ENCODE peak calls at places on chromosomes 2 and 18, in four cellular contexts. U is AG10803, P is fibroblast of the aortic adventitia, F is lower lobe of right lung. L is an unnamed sample.

GRCh38 chr2:111178296-111178695 is 57.6 kb downstream of the BCL2L11 start:
- DNase-seq in P (no peak), U (no peak), F (no peak), L (no peak)

GRCh38 chr18:8379187-8379941 is 229.9 kb upstream of the RAB12 start:
- DNase-seq in P (no peak), F (no peak), U (no peak), L (no peak)

GRCh38 chr18:70422061-70422965 is 133.5 kb downstream of the SOCS6 start:
- DNase-seq in F (peak), P (peak), U (peak), L (peak)

GRCh38 chr2:224712346-224712745 is 3.8 kb downstream of the CCDC195 start:
- DNase-seq in F (no peak), P (peak), U (peak), L (no peak)

GRCh38 chr2:173962583-173963110 is 2.5 kb downstream of the SP3 start:
- DNase-seq in P (no peak), F (no peak), U (no peak), L (no peak)

GRCh38 chr2:77484026-77484425 is 38.1 kb downstream of the LRRTM4 start:
- DNase-seq in U (no peak), P (no peak), F (no peak), L (no peak)

GRCh38 chr2:149994057-149994728 is 406.6 kb upstream of the MMADHC start:
- DNase-seq in P (peak), U (peak), F (no peak), L (peak)

GRCh38 chr2:75310915-75311314 is 111.6 kb upstream of the TACR1 start:
- DNase-seq in P (no peak), U (peak), F (no peak), L (peak)

GRCh38 chr2:205695460-205695979 is 13.2 kb downstream of the NRP2 start:
- DNase-seq in P (peak), U (peak), F (no peak), L (peak)

GRCh38 chr2:232653441-232653840 is 20.0 kb downstream of the EFHD1 start:
- DNase-seq in U (no peak), P (no peak), F (no peak), L (no peak)

GRCh38 chr2:238898534-238899281 is 50.8 kb downstream of the TWIST2 start:
- DNase-seq in P (no peak), U (no peak), F (no peak), L (no peak)

GRCh38 chr2:240933966-240934700 is 28.0 kb downstream of the CROCC2 start:
- DNase-seq in U (no peak), F (peak), P (no peak), L (no peak)

GRCh38 chr2:66073166-66073565 is 361.8 kb upstream of the MEIS1 start:
- DNase-seq in P (no peak), U (no peak), F (no peak), L (no peak)

GRCh38 chr2:201628545-201628944 is 14.8 kb downstream of the TMEM237 start:
- DNase-seq in F (no peak), P (no peak), U (peak), L (no peak)

GRCh38 chr18:1463981-1464380 is 559.3 kb downstream of the ADCYAP1 start:
- DNase-seq in U (no peak), P (no peak), F (no peak), L (no peak)

GRCh38 chr2:13504808-13505207 is 788.1 kb downstream of the TRIB2 start:
- DNase-seq in U (no peak), P (no peak), F (no peak), L (no peak)

GRCh38 chr2:70905443-70905842 is 30.3 kb upstream of the ATP6V1B1 start:
- DNase-seq in F (no peak), U (no peak), P (no peak), L (no peak)

GRCh38 chr2:133240505-133241230 is 327.6 kb downstream of the NCKAP5 start:
- DNase-seq in P (peak), F (no peak), U (peak), L (no peak)

GRCh38 chr2:196949116-196949515 is 22.6 kb upstream of the PGAP1 start:
- DNase-seq in F (no peak), U (no peak), P (no peak), L (no peak)

DNA sequence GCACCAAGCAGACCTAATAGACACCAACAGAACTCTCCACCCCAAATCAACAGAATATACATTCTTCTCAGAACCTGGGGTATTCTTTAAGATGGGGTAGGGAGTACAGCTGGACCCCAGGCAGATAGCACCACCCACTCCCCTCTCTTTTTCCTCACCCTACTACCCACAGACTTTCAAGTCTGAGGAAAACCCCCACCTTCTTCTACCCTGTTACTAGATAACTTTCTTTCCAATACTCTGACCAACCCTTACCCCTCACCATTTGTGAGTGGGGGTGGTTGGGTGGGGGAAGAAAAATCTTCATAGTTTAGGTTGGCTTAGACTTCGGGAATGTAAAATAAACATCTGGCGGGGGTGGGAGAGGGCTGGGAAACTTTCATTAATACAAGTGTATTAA is 20.3 kb upstream of the ZBTB14 start:
- DNase-seq in F (no peak), U (no peak), P (no peak), L (no peak)
- TF ChIP-seq CTCF in F (no peak), U (no peak), P (no peak), L (no peak)

GRCh38 chr18:73218293-73218692 is 350.5 kb upstream of the NETO1 start:
- DNase-seq in P (no peak), U (no peak), F (no peak), L (no peak)

GRCh38 chr18:73214970-73215369 is 347.2 kb upstream of the NETO1 start:
- DNase-seq in U (no peak), P (no peak), F (no peak), L (no peak)

GRCh38 chr18:73220639-73221038 is 352.9 kb upstream of the NETO1 start:
- DNase-seq in F (no peak), P (no peak), U (no peak), L (no peak)
- H3K4me3 ChIP-seq in F (no peak), P (no peak), U (no peak), L (no peak)

GRCh38 chr2:105339414-105339813 is 2.1 kb downstream of the C2orf49 start:
- DNase-seq in F (no peak), U (no peak), P (no peak), L (no peak)

GRCh38 chr2:105344704-105345345 is 7.5 kb downstream of the C2orf49 start:
- DNase-seq in P (peak), F (no peak), U (peak), L (peak)
- TF ChIP-seq CTCF in P (peak), F (peak), U (peak), L (peak)

GRCh38 chr2:36478999-36479398 is 119.0 kb downstream of the FEZ2 start:
- DNase-seq in P (no peak), U (no peak), F (no peak), L (no peak)
- H3K4me3 ChIP-seq in P (no peak), U (no peak), F (no peak), L (no peak)

DNA sequence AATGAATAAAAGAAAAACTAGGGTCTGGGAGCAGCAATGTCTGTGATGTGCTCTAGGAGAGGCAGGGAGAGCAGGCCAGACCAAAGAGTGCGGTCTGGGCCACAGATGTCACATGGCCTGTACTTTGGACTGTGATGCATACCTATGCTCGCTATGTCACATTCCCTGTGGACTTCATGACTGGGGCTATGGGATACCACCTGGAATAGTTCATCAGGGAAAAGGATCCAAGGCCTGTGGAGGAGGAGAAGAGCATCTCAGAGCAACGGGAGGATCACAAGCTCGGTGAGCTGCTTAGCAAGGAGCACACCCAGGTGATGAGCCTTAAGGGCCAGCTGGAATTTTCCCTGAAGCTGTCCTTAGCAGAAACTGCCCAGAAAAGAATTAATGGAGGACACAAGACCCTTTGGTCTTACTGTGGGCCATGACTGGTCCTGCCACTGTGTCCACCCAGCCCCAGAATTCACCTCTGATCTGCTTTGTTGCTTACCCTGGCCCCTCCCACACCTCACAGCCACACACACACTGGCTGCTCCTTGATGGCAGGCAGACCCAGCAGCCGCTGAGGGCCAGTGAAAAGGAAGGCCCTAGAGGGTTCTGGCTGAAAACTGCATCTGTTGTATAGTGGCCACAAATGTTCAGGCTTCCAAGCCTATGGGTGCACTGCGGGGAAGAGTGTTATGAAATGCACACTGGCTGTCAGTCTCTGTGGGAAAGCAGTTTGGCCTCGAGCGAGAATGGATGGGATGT is 25.3 kb upstream of the GCC2 start:
- DNase-seq in F (no peak), U (no peak), P (no peak), L (no peak)
- TF ChIP-seq CTCF in F (no peak), U (no peak), P (no peak), L (no peak)

L was measured in fibroblast of mammary gland.